ENCODE peak calls at places on chromosomes 12 and 14, in seven cellular contexts. C is AG09309; M is PC-9; D is HFFc6; S is anterior cingulate cortex; N is CD4-positive, alpha-beta T cell; B is HS-27A. T is an unnamed sample.

GRCh38 chr14:24110060-24110459 is 4.5 kb upstream of the DCAF11 start:
- DNase-seq in N (no peak), D (no peak), B (no peak), M (peak), C (no peak), S (no peak), T (no peak)

GRCh38 chr12:25266522-25266921 is 15.8 kb upstream of the KRAS start:
- DNase-seq in S (no peak), D (no peak), B (peak), C (no peak), M (no peak), N (no peak), T (no peak)

GRCh38 chr14:81144811-81145598 is 75.8 kb downstream of the GTF2A1 start:
- DNase-seq in B (no peak), S (no peak), N (no peak), M (no peak), C (no peak), D (no peak), T (no peak)

GRCh38 chr12:122749569-122750332 is 2.9 kb upstream of the DENR start:
- DNase-seq in M (no peak), C (no peak), S (no peak), B (no peak), N (no peak), D (no peak), T (no peak)

GRCh38 chr12:88153959-88154358 is 11.9 kb downstream of the TMTC3 start:
- DNase-seq in C (peak), B (no peak), S (no peak), N (no peak), D (peak), M (no peak), T (no peak)

GRCh38 chr12:108257610-108258106 is 81.5 kb downstream of the CMKLR1 start:
- DNase-seq in C (no peak), N (no peak), S (no peak), M (no peak), D (no peak), B (no peak), T (no peak)

GRCh38 chr12:90062799-90063198 is 354.2 kb upstream of the ATP2B1 start:
- DNase-seq in S (no peak), D (no peak), C (no peak), N (no peak), M (no peak), B (no peak), T (no peak)

GRCh38 chr14:104460920-104461651 is 118.5 kb upstream of the C14orf180 start:
- DNase-seq in B (no peak), N (no peak), C (no peak), S (no peak), M (no peak), D (no peak), T (no peak)

GRCh38 chr12:89162704-89163261 is 189.5 kb downstream of the DUSP6 start:
- DNase-seq in B (peak), M (peak), C (peak), D (peak), S (no peak), N (no peak), T (peak)

GRCh38 chr12:67070604-67071003 is 198.6 kb upstream of the CAND1 start:
- DNase-seq in M (no peak), B (no peak), N (no peak), S (no peak), C (no peak), D (no peak), T (no peak)

GRCh38 chr14:81625343-81625742 is 91.7 kb upstream of the SEL1L start:
- DNase-seq in M (no peak), S (no peak), B (no peak), C (no peak), D (peak), N (no peak), T (no peak)

GRCh38 chr12:60148109-60148508 is 552.3 kb downstream of the SLC16A7 start:
- DNase-seq in S (no peak), C (peak), D (peak), N (no peak), M (no peak), B (peak), T (no peak)

GRCh38 chr14:99125616-99126431 is 146.2 kb downstream of the BCL11B start:
- DNase-seq in S (no peak), N (no peak), D (no peak), B (no peak), M (no peak), C (no peak), T (no peak)

GRCh38 chr12:109291531-109292341 is 17.3 kb downstream of the FOXN4 start:
- DNase-seq in B (no peak), N (no peak), S (peak), C (no peak), D (no peak), M (peak), T (no peak)

GRCh38 chr12:6280672-6281071 is 29.8 kb upstream of the PLEKHG6 start:
- DNase-seq in S (no peak), M (no peak), N (no peak), D (no peak), C (no peak), B (no peak), T (no peak)

GRCh38 chr12:193282-193681 is 20.7 kb downstream of the SLC6A12 start:
- DNase-seq in C (no peak), M (no peak), B (no peak), D (no peak), S (peak), N (no peak), T (no peak)

GRCh38 chr12:113359939-113360748 is 1.8 kb downstream of the PLBD2 start:
- DNase-seq in M (no peak), N (no peak), D (peak), B (no peak), S (no peak), C (no peak), T (no peak)

GRCh38 chr12:95788637-95789036 is 1.9 kb downstream of the NTN4 start:
- DNase-seq in B (no peak), M (no peak), C (no peak), D (peak), S (no peak), N (no peak), T (no peak)

GRCh38 chr12:60387356-60387755 is 791.5 kb downstream of the SLC16A7 start:
- DNase-seq in B (no peak), S (no peak), N (no peak), M (no peak), D (no peak), C (no peak), T (no peak)

GRCh38 chr12:47783024-47783755 is 10.2 kb downstream of the SLC48A1 start:
- DNase-seq in B (no peak), C (no peak), D (no peak), M (no peak), S (no peak), N (no peak), T (no peak)

GRCh38 chr14:93525691-93526451 is 95.1 kb downstream of the UNC79 start:
- DNase-seq in B (no peak), D (peak), M (no peak), S (no peak), N (no peak), C (no peak), T (no peak)

GRCh38 chr12:123546281-123546680 is 12.8 kb upstream of the RILPL1 start:
- DNase-seq in C (no peak), D (peak), B (no peak), M (peak), N (no peak), S (no peak), T (no peak)

GRCh38 chr12:116376354-116377193 is 99.1 kb upstream of the MED13L start:
- DNase-seq in S (no peak), N (no peak), M (no peak), C (no peak), D (peak), B (peak), T (peak)

GRCh38 chr12:26122681-26123481 is 2.0 kb downstream of the BHLHE41 start:
- DNase-seq in S (peak), B (peak), D (peak), C (no peak), N (peak), M (peak), T (peak)

GRCh38 chr12:75784591-75784990 is 247.0 kb downstream of the PHLDA1 start:
- DNase-seq in N (no peak), M (peak), C (no peak), S (peak), B (peak), D (peak), T (peak)

GRCh38 chr14:101761881-101762529 is 496 bp downstream of the PPP2R5C start:
- DNase-seq in S (no peak), D (no peak), M (peak), N (peak), B (no peak), C (no peak), T (no peak)

GRCh38 chr12:46560078-46560477 is 187.5 kb upstream of the SLC38A2 start:
- DNase-seq in D (no peak), M (no peak), S (no peak), N (no peak), B (no peak), C (no peak), T (no peak)

GRCh38 chr14:104697892-104698583 is 8.6 kb downstream of the INF2 start:
- DNase-seq in S (peak), M (peak), B (no peak), C (no peak), D (no peak), N (no peak), T (no peak)

GRCh38 chr12:49623142-49623899 is at the start of gene PRPF40B:
- DNase-seq in M (peak), S (peak), B (no peak), N (peak), D (peak), C (no peak), T (peak)

GRCh38 chr12:109944561-109944960 is 44.5 kb downstream of the TCHP start:
- DNase-seq in B (no peak), C (no peak), S (no peak), D (no peak), M (no peak), N (no peak), T (no peak)

GRCh38 chr14:99601301-99601945 is 2.6 kb downstream of the CCDC85C start:
- DNase-seq in C (no peak), S (no peak), D (no peak), N (no peak), M (no peak), B (no peak), T (no peak)